ENCODE peak calls at places on chromosomes 1 and 21, in eight cellular contexts. C is glutamatergic neuron; G is CD4-positive, alpha-beta memory T cell; S is anterior cingulate cortex; X is stimulated activated CD4-positive, alpha-beta T cell treated with anti-CD3 and anti-CD28 coated beads, Interleukin-1b, Interleukin-23, amount 100 ng/mL, for 4 hours; W is B cell; B is GM19239; M is amygdala. K is an unnamed sample.

GRCh38 chr1:150259758-150260669 is 2.4 kb downstream of the CA14 start:
- DNase-seq in S (no peak), G (no peak), X (no peak), M (no peak), B (no peak), W (no peak), C (no peak), K (peak)

GRCh38 chr1:184616504-184616903 is 138.2 kb downstream of the EDEM3 start:
- DNase-seq in M (no peak), C (no peak), B (no peak), X (no peak), W (no peak), G (no peak), S (no peak), K (no peak)

GRCh38 chr1:223811634-223812101 is 34.1 kb downstream of the TP53BP2 start:
- DNase-seq in M (no peak), X (no peak), B (no peak), W (peak), G (peak), C (no peak), S (no peak), K (no peak)

GRCh38 chr1:2893473-2894120 is 92.1 kb upstream of the TTC34 start:
- DNase-seq in W (no peak), M (no peak), X (no peak), C (no peak), G (no peak), B (no peak), S (no peak), K (no peak)

GRCh38 chr1:151289991-151290708 is 8.1 kb downstream of the ZNF687 start:
- DNase-seq in C (no peak), X (no peak), W (no peak), S (no peak), B (no peak), M (no peak), G (no peak), K (no peak)

GRCh38 chr1:23273450-23274133 is 56.3 kb upstream of the HTR1D start:
- DNase-seq in W (no peak), G (no peak), B (no peak), X (no peak), C (no peak), S (no peak), M (peak), K (no peak)

GRCh38 chr21:22174746-22175145 is 1176.5 kb downstream of the NCAM2 start:
- DNase-seq in G (no peak), X (no peak), W (no peak), C (no peak), B (no peak), S (no peak), M (no peak), K (no peak)

GRCh38 chr1:212633144-212633543 is 24.6 kb downstream of the ATF3 start:
- DNase-seq in S (no peak), G (no peak), W (no peak), B (no peak), M (no peak), C (no peak), X (no peak), K (no peak)

GRCh38 chr1:152227310-152227928 is 3.4 kb upstream of the HRNR start:
- DNase-seq in S (no peak), M (no peak), B (no peak), W (no peak), C (no peak), X (no peak), G (no peak), K (no peak)

GRCh38 chr1:167669209-167670139 is 39.4 kb downstream of the RCSD1 start:
- DNase-seq in X (no peak), C (no peak), S (no peak), G (no peak), M (no peak), B (no peak), W (no peak), K (no peak)

GRCh38 chr1:71339238-71339637 is 258.4 kb upstream of the ZRANB2 start:
- DNase-seq in C (no peak), B (no peak), M (no peak), X (no peak), W (no peak), G (no peak), S (no peak), K (no peak)

GRCh38 chr1:192844360-192844759 is 35.5 kb downstream of the RGS2 start:
- DNase-seq in G (no peak), C (no peak), M (no peak), X (no peak), W (no peak), B (no peak), S (no peak), K (no peak)

GRCh38 chr21:38804617-38805281 is 980 bp upstream of the ETS2 start:
- DNase-seq in W (no peak), B (no peak), G (peak), X (peak), S (peak), M (peak), C (peak), K (peak)

GRCh38 chr1:16120940-16121410 is 34.9 kb downstream of the EPHA2 start:
- DNase-seq in B (no peak), S (no peak), M (no peak), C (no peak), G (no peak), W (no peak), X (no peak), K (no peak)

GRCh38 chr1:192630521-192631287 is 5.2 kb upstream of the RGS13 start:
- DNase-seq in B (no peak), G (no peak), C (no peak), X (no peak), W (no peak), S (no peak), M (no peak), K (no peak)

GRCh38 chr1:8473121-8473891 is 155.4 kb downstream of the SLC45A1 start:
- DNase-seq in S (no peak), G (no peak), B (no peak), X (no peak), W (no peak), C (no peak), M (no peak), K (no peak)

GRCh38 chr1:101338714-101339430 is 102.1 kb downstream of the S1PR1 start:
- DNase-seq in M (no peak), G (no peak), X (no peak), B (no peak), C (no peak), S (no peak), W (no peak), K (no peak)

GRCh38 chr1:24420547-24420946 is 4.9 kb downstream of the NIPAL3 start:
- DNase-seq in S (no peak), M (no peak), G (no peak), B (no peak), W (no peak), X (no peak), C (no peak), K (no peak)